ENCODE peak calls at places on chromosomes 13 and 19, in four cellular contexts. P is neural progenitor cell, A is MM.1S, S is SK-N-SH. D is an unnamed sample. For H3F3A and H3K36me3, the result is how much of the 10 kb centered on the place peaks cover.

GRCh38 chr13:109427148-109427547 is 359.2 kb downstream of the IRS2 start:
- DNase-seq in P (no peak), A (no peak), S (no peak), D (peak)

GRCh38 chr13:102856603-102857002 is 10.8 kb downstream of the ERCC5 start:
- DNase-seq in P (no peak), A (no peak), S (no peak), D (peak)

GRCh38 chr13:104577029-104577820 is 1511.0 kb upstream of the SLC10A2 start:
- DNase-seq in P (no peak), A (no peak), S (no peak), D (no peak)

GRCh38 chr19:28641395-28641794 is 571.6 kb downstream of the UQCRFS1 start:
- DNase-seq in P (no peak), A (no peak), S (no peak), D (peak)

GRCh38 chr13:30388401-30389283 is 33.7 kb upstream of the UBE2L5 start:
- DNase-seq in P (peak), A (no peak), S (no peak), D (peak)

GRCh38 chr19:5880604-5881078 is 10.3 kb upstream of the FUT5 start:
- DNase-seq in P (no peak), A (no peak), S (no peak), D (peak)

GRCh38 chr19:39811064-39811463 is 22.9 kb downstream of the DYRK1B start:
- DNase-seq in P (no peak), A (no peak), S (no peak), D (no peak)

GRCh38 chr19:40908981-40909380 is 26.9 kb upstream of the CYP2A7 start:
- DNase-seq in P (no peak), A (no peak), S (no peak), D (peak)

GRCh38 chr13:98536729-98537128 is 40.2 kb downstream of the STK24 start:
- DNase-seq in P (no peak), A (no peak), S (no peak), D (no peak)

GRCh38 chr13:91105270-91105669 is 242.2 kb upstream of the MIR17HG start:
- DNase-seq in P (no peak), A (no peak), S (no peak), D (no peak)

GRCh38 chr19:35013820-35014754 is 14.0 kb downstream of the GRAMD1A start:
- DNase-seq in P (no peak), A (no peak), S (peak), D (no peak)

GRCh38 chr19:49690073-49690655 is 752 bp upstream of the CPT1C start:
- DNase-seq in P (peak), A (no peak), S (no peak), D (peak)
- H3F3A ChIP-seq in P (half or more), A (under half), S (under half), D (under half)

GRCh38 chr19:4713384-4713951 is 10.2 kb downstream of the DPP9 start:
- DNase-seq in P (no peak), A (no peak), S (peak), D (peak)
- H3K36me3 ChIP-seq in P (under half), A (under half), S (under half), D (under half)

GRCh38 chr19:13766095-13766481 is 1.8 kb downstream of the MRI1 start:
- DNase-seq in P (no peak), A (no peak), S (no peak), D (no peak)
- H3K9ac ChIP-seq in P (no peak), A (no peak), S (no peak), D (peak)

GRCh38 chr19:1611353-1611752 is 6.1 kb upstream of the UQCR11 start:
- DNase-seq in P (no peak), A (no peak), S (no peak), D (no peak)
- H3F3A ChIP-seq in P (half or more), A (under half), S (under half), D (under half)

DNA sequence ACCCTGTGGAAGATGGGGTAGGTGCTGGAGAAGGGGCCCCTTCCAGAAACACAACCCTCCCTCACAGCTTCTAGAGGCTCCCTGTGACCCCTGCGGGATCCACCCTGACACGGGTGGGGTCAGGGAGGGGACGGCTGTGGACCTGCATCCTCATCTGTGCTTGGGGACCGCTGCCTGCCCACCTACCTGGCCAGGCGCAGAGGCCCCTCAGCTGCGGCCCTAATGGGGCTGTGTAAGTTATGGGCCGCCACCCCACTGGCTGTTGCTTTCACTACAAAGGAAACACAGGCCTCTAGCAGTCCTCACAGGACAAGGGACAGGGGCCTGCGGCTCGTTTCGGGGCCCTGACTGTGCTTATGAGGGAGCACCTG is 7.0 kb upstream of the CTXN1 start:
- DNase-seq in P (no peak), A (no peak), S (no peak), D (no peak)
- H3K36me3 ChIP-seq in P (under half), A (under half), S (under half), D (under half)

DNA sequence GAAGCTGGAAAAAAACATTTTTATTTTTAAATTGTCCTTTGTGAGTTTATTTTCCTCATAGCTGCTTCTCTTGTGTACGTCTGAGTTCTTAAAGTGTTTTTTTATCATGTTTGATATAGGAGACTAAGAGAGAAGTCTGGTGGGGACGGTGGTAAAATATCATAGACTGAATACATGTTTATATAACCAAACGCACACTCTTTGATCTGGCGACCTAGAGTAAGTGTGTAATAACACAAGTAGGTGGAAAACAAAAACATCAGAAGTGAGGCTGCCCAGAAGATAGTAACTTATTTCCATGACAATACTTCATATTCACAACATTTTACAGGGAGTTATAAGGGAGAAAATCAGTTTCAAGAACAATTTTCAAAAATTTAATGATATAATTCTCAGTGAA is 118.2 kb upstream of the POSTN start:
- DNase-seq in P (no peak), A (no peak), S (no peak), D (no peak)
- H3K9ac ChIP-seq in P (no peak), A (no peak), S (no peak), D (no peak)

GRCh38 chr13:110651271-110651670 is 35.9 kb downstream of the NAXD start:
- DNase-seq in P (no peak), A (no peak), S (no peak), D (no peak)

GRCh38 chr13:110648848-110649421 is 33.6 kb downstream of the NAXD start:
- DNase-seq in P (peak), A (no peak), S (no peak), D (no peak)

GRCh38 chr13:110651726-110652230 is 36.4 kb downstream of the NAXD start:
- DNase-seq in P (no peak), A (no peak), S (no peak), D (no peak)

GRCh38 chr13:110649551-110649950 is 34.2 kb downstream of the NAXD start:
- DNase-seq in P (no peak), A (no peak), S (no peak), D (no peak)

DNA sequence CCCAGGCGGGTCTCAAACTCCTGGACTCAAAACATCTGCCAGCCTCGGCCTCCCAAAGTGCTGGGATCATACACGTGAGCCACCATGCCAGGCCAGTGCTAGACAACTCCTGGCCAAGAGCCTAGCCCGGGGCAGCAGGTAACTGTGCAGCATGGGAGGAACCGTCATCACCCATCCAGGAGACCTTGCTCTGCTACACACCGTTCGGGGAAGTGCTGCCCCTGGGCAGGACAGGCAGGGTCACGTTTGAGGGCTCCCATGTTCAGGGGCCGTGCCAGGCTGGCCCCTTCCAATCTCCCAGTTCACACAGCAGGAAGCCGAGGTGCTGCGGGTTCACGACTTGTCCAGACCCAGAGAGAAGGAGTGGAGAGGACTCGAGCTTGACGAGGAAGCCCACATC is 35.1 kb downstream of the NAXD start:
- DNase-seq in P (no peak), A (no peak), S (no peak), D (no peak)
- H3F3A ChIP-seq in P (under half), A (under half), S (under half), D (under half)

D was measured in GM23248.